ENCODE peak calls at places on chromosomes 12 and 14, in nine cellular contexts. One of them, this sample, is unnamed.

GRCh38 chr14:75188520-75189267 is 12.3 kb upstream of the TMED10 start:
- DNase-seq in kidney glomerular epithelial cell: no peak
- DNase-seq in HEK293T: no peak
- DNase-seq in choroid plexus epithelial cell: no peak
- DNase-seq in Calu3: no peak
- DNase-seq in heart left ventricle: no peak
- DNase-seq in SHP77 treated with DMSO at 0.1 percent for 48 hours: no peak
- DNase-seq in endodermal cell: no peak
- DNase-seq in lung: peak
- DNase-seq in this sample: no peak

GRCh38 chr12:132187646-132188450 is 43.6 kb downstream of the NOC4L start:
- DNase-seq in lung: no peak
- DNase-seq in SHP77 treated with DMSO at 0.1 percent for 48 hours: no peak
- DNase-seq in Calu3: no peak
- DNase-seq in kidney glomerular epithelial cell: no peak
- DNase-seq in endodermal cell: no peak
- DNase-seq in choroid plexus epithelial cell: no peak
- DNase-seq in heart left ventricle: peak
- DNase-seq in HEK293T: no peak
- DNase-seq in this sample: no peak

GRCh38 chr12:51722387-51722786 is 126.1 kb downstream of the FIGNL2 start:
- DNase-seq in heart left ventricle: no peak
- DNase-seq in kidney glomerular epithelial cell: no peak
- DNase-seq in Calu3: no peak
- DNase-seq in HEK293T: no peak
- DNase-seq in SHP77 treated with DMSO at 0.1 percent for 48 hours: no peak
- DNase-seq in endodermal cell: no peak
- DNase-seq in lung: no peak
- DNase-seq in choroid plexus epithelial cell: no peak
- DNase-seq in this sample: no peak

GRCh38 chr12:91183565-91183964 is 948 bp upstream of the DCN start:
- DNase-seq in lung: no peak
- DNase-seq in endodermal cell: no peak
- DNase-seq in choroid plexus epithelial cell: no peak
- DNase-seq in kidney glomerular epithelial cell: no peak
- DNase-seq in HEK293T: no peak
- DNase-seq in SHP77 treated with DMSO at 0.1 percent for 48 hours: no peak
- DNase-seq in Calu3: no peak
- DNase-seq in heart left ventricle: no peak
- DNase-seq in this sample: no peak

GRCh38 chr12:75848961-75849360 is 182.6 kb downstream of the PHLDA1 start:
- DNase-seq in kidney glomerular epithelial cell: no peak
- DNase-seq in lung: no peak
- DNase-seq in endodermal cell: no peak
- DNase-seq in HEK293T: no peak
- DNase-seq in heart left ventricle: no peak
- DNase-seq in choroid plexus epithelial cell: no peak
- DNase-seq in SHP77 treated with DMSO at 0.1 percent for 48 hours: no peak
- DNase-seq in Calu3: no peak
- DNase-seq in this sample: no peak

GRCh38 chr12:120830052-120830940 is 73.9 kb downstream of the SPPL3 start:
- DNase-seq in endodermal cell: no peak
- DNase-seq in SHP77 treated with DMSO at 0.1 percent for 48 hours: no peak
- DNase-seq in Calu3: no peak
- DNase-seq in choroid plexus epithelial cell: no peak
- DNase-seq in kidney glomerular epithelial cell: no peak
- DNase-seq in heart left ventricle: no peak
- DNase-seq in HEK293T: no peak
- DNase-seq in lung: no peak
- DNase-seq in this sample: peak

GRCh38 chr14:103070263-103070885 is 13.0 kb upstream of the CDC42BPB start:
- DNase-seq in HEK293T: no peak
- DNase-seq in heart left ventricle: no peak
- DNase-seq in endodermal cell: no peak
- DNase-seq in lung: no peak
- DNase-seq in Calu3: no peak
- DNase-seq in SHP77 treated with DMSO at 0.1 percent for 48 hours: no peak
- DNase-seq in kidney glomerular epithelial cell: no peak
- DNase-seq in choroid plexus epithelial cell: no peak
- DNase-seq in this sample: no peak

GRCh38 chr14:88470542-88471440 is 84.0 kb downstream of the PTPN21 start:
- DNase-seq in lung: no peak
- DNase-seq in heart left ventricle: no peak
- DNase-seq in choroid plexus epithelial cell: peak
- DNase-seq in kidney glomerular epithelial cell: no peak
- DNase-seq in Calu3: no peak
- DNase-seq in endodermal cell: no peak
- DNase-seq in HEK293T: no peak
- DNase-seq in SHP77 treated with DMSO at 0.1 percent for 48 hours: no peak
- DNase-seq in this sample: no peak

GRCh38 chr12:66044731-66045130 is 85.8 kb downstream of the LLPH start:
- DNase-seq in HEK293T: no peak
- DNase-seq in choroid plexus epithelial cell: peak
- DNase-seq in Calu3: no peak
- DNase-seq in SHP77 treated with DMSO at 0.1 percent for 48 hours: no peak
- DNase-seq in lung: no peak
- DNase-seq in heart left ventricle: no peak
- DNase-seq in kidney glomerular epithelial cell: no peak
- DNase-seq in endodermal cell: no peak
- DNase-seq in this sample: peak

GRCh38 chr14:61562321-61563161 is 132.8 kb upstream of the HIF1A start:
- DNase-seq in Calu3: peak
- DNase-seq in HEK293T: no peak
- DNase-seq in lung: no peak
- DNase-seq in heart left ventricle: no peak
- DNase-seq in endodermal cell: no peak
- DNase-seq in SHP77 treated with DMSO at 0.1 percent for 48 hours: no peak
- DNase-seq in choroid plexus epithelial cell: peak
- DNase-seq in kidney glomerular epithelial cell: peak
- DNase-seq in this sample: peak

GRCh38 chr12:30200864-30201263 is 417.1 kb upstream of the TMTC1 start:
- DNase-seq in Calu3: no peak
- DNase-seq in endodermal cell: no peak
- DNase-seq in lung: no peak
- DNase-seq in heart left ventricle: peak
- DNase-seq in HEK293T: no peak
- DNase-seq in kidney glomerular epithelial cell: no peak
- DNase-seq in choroid plexus epithelial cell: no peak
- DNase-seq in SHP77 treated with DMSO at 0.1 percent for 48 hours: no peak
- DNase-seq in this sample: peak

GRCh38 chr12:49783917-49784676 is 42.7 kb downstream of the TMBIM6 start:
- DNase-seq in heart left ventricle: no peak
- DNase-seq in SHP77 treated with DMSO at 0.1 percent for 48 hours: no peak
- DNase-seq in kidney glomerular epithelial cell: no peak
- DNase-seq in endodermal cell: no peak
- DNase-seq in HEK293T: no peak
- DNase-seq in lung: no peak
- DNase-seq in Calu3: no peak
- DNase-seq in choroid plexus epithelial cell: peak
- DNase-seq in this sample: peak

GRCh38 chr14:100076630-100077029 is 11.4 kb downstream of the EVL start:
- DNase-seq in lung: no peak
- DNase-seq in HEK293T: no peak
- DNase-seq in choroid plexus epithelial cell: peak
- DNase-seq in kidney glomerular epithelial cell: no peak
- DNase-seq in heart left ventricle: no peak
- DNase-seq in Calu3: no peak
- DNase-seq in endodermal cell: no peak
- DNase-seq in SHP77 treated with DMSO at 0.1 percent for 48 hours: no peak
- DNase-seq in this sample: peak

GRCh38 chr14:23375527-23376251 is 1.2 kb upstream of the CMTM5 start:
- DNase-seq in kidney glomerular epithelial cell: no peak
- DNase-seq in Calu3: no peak
- DNase-seq in heart left ventricle: no peak
- DNase-seq in choroid plexus epithelial cell: no peak
- DNase-seq in SHP77 treated with DMSO at 0.1 percent for 48 hours: no peak
- DNase-seq in HEK293T: no peak
- DNase-seq in endodermal cell: no peak
- DNase-seq in lung: no peak
- DNase-seq in this sample: no peak

GRCh38 chr12:108955225-108955835 is 65.5 kb downstream of the SVOP start:
- DNase-seq in choroid plexus epithelial cell: peak
- DNase-seq in endodermal cell: no peak
- DNase-seq in Calu3: no peak
- DNase-seq in kidney glomerular epithelial cell: peak
- DNase-seq in lung: no peak
- DNase-seq in HEK293T: peak
- DNase-seq in heart left ventricle: no peak
- DNase-seq in SHP77 treated with DMSO at 0.1 percent for 48 hours: peak
- DNase-seq in this sample: no peak

GRCh38 chr12:90098132-90098779 is 389.6 kb upstream of the ATP2B1 start:
- DNase-seq in Calu3: no peak
- DNase-seq in endodermal cell: no peak
- DNase-seq in kidney glomerular epithelial cell: no peak
- DNase-seq in lung: no peak
- DNase-seq in heart left ventricle: no peak
- DNase-seq in HEK293T: no peak
- DNase-seq in choroid plexus epithelial cell: peak
- DNase-seq in SHP77 treated with DMSO at 0.1 percent for 48 hours: no peak
- DNase-seq in this sample: no peak

GRCh38 chr12:119176267-119177055 is 2.3 kb upstream of the HSPB8 start:
- DNase-seq in HEK293T: peak
- DNase-seq in heart left ventricle: peak
- DNase-seq in choroid plexus epithelial cell: peak
- DNase-seq in endodermal cell: peak
- DNase-seq in Calu3: peak
- DNase-seq in SHP77 treated with DMSO at 0.1 percent for 48 hours: peak
- DNase-seq in kidney glomerular epithelial cell: peak
- DNase-seq in lung: peak
- DNase-seq in this sample: peak

GRCh38 chr12:19066471-19067001 is 63.0 kb upstream of the PLEKHA5 start:
- DNase-seq in choroid plexus epithelial cell: no peak
- DNase-seq in kidney glomerular epithelial cell: no peak
- DNase-seq in SHP77 treated with DMSO at 0.1 percent for 48 hours: no peak
- DNase-seq in Calu3: peak
- DNase-seq in heart left ventricle: no peak
- DNase-seq in HEK293T: no peak
- DNase-seq in lung: no peak
- DNase-seq in endodermal cell: no peak
- DNase-seq in this sample: no peak

GRCh38 chr14:104974665-104975390 is 3.3 kb downstream of the AHNAK2 start:
- DNase-seq in choroid plexus epithelial cell: no peak
- DNase-seq in SHP77 treated with DMSO at 0.1 percent for 48 hours: no peak
- DNase-seq in endodermal cell: peak
- DNase-seq in heart left ventricle: peak
- DNase-seq in Calu3: no peak
- DNase-seq in kidney glomerular epithelial cell: no peak
- DNase-seq in lung: no peak
- DNase-seq in HEK293T: no peak
- DNase-seq in this sample: no peak

GRCh38 chr14:52683985-52684520 is 11.3 kb downstream of the ERO1A start:
- DNase-seq in Calu3: no peak
- DNase-seq in HEK293T: no peak
- DNase-seq in endodermal cell: no peak
- DNase-seq in choroid plexus epithelial cell: peak
- DNase-seq in heart left ventricle: no peak
- DNase-seq in lung: no peak
- DNase-seq in SHP77 treated with DMSO at 0.1 percent for 48 hours: no peak
- DNase-seq in kidney glomerular epithelial cell: no peak
- DNase-seq in this sample: no peak

GRCh38 chr12:115260807-115261161 is 576.8 kb upstream of the TBX3 start:
- DNase-seq in endodermal cell: no peak
- DNase-seq in HEK293T: no peak
- DNase-seq in heart left ventricle: no peak
- DNase-seq in Calu3: no peak
- DNase-seq in lung: no peak
- DNase-seq in choroid plexus epithelial cell: no peak
- DNase-seq in SHP77 treated with DMSO at 0.1 percent for 48 hours: no peak
- DNase-seq in kidney glomerular epithelial cell: no peak
- DNase-seq in this sample: no peak

GRCh38 chr12:11719678-11720099 is 70.2 kb downstream of the ETV6 start:
- DNase-seq in choroid plexus epithelial cell: peak
- DNase-seq in heart left ventricle: peak
- DNase-seq in HEK293T: no peak
- DNase-seq in lung: peak
- DNase-seq in Calu3: peak
- DNase-seq in SHP77 treated with DMSO at 0.1 percent for 48 hours: no peak
- DNase-seq in kidney glomerular epithelial cell: peak
- DNase-seq in endodermal cell: peak
- DNase-seq in this sample: peak

GRCh38 chr14:68564826-68565760 is 227.8 kb downstream of the ZFP36L1 start:
- DNase-seq in lung: no peak
- DNase-seq in endodermal cell: no peak
- DNase-seq in heart left ventricle: no peak
- DNase-seq in HEK293T: no peak
- DNase-seq in SHP77 treated with DMSO at 0.1 percent for 48 hours: no peak
- DNase-seq in kidney glomerular epithelial cell: no peak
- DNase-seq in choroid plexus epithelial cell: peak
- DNase-seq in Calu3: no peak
- DNase-seq in this sample: peak

GRCh38 chr12:54593135-54593534 is 4.7 kb upstream of the PPP1R1A start:
- DNase-seq in heart left ventricle: no peak
- DNase-seq in Calu3: no peak
- DNase-seq in endodermal cell: no peak
- DNase-seq in SHP77 treated with DMSO at 0.1 percent for 48 hours: no peak
- DNase-seq in choroid plexus epithelial cell: peak
- DNase-seq in lung: no peak
- DNase-seq in HEK293T: no peak
- DNase-seq in kidney glomerular epithelial cell: peak
- DNase-seq in this sample: no peak

GRCh38 chr12:130953783-130954543 is at the start of gene ADGRD1:
- DNase-seq in Calu3: no peak
- DNase-seq in SHP77 treated with DMSO at 0.1 percent for 48 hours: no peak
- DNase-seq in endodermal cell: peak
- DNase-seq in HEK293T: no peak
- DNase-seq in heart left ventricle: peak
- DNase-seq in lung: peak
- DNase-seq in choroid plexus epithelial cell: peak
- DNase-seq in kidney glomerular epithelial cell: no peak
- DNase-seq in this sample: peak

GRCh38 chr14:22689186-22689585 is 45.0 kb upstream of the OR6J1 start:
- DNase-seq in kidney glomerular epithelial cell: peak
- DNase-seq in SHP77 treated with DMSO at 0.1 percent for 48 hours: no peak
- DNase-seq in HEK293T: no peak
- DNase-seq in heart left ventricle: no peak
- DNase-seq in endodermal cell: no peak
- DNase-seq in Calu3: no peak
- DNase-seq in choroid plexus epithelial cell: peak
- DNase-seq in lung: no peak
- DNase-seq in this sample: peak

GRCh38 chr12:71551529-71551928 is 111.9 kb downstream of the LGR5 start:
- DNase-seq in HEK293T: peak
- DNase-seq in kidney glomerular epithelial cell: peak
- DNase-seq in Calu3: no peak
- DNase-seq in heart left ventricle: no peak
- DNase-seq in lung: no peak
- DNase-seq in choroid plexus epithelial cell: peak
- DNase-seq in endodermal cell: no peak
- DNase-seq in SHP77 treated with DMSO at 0.1 percent for 48 hours: no peak
- DNase-seq in this sample: peak

GRCh38 chr14:23094666-23095195 is at the start of gene ACIN1:
- DNase-seq in choroid plexus epithelial cell: peak
- DNase-seq in kidney glomerular epithelial cell: no peak
- DNase-seq in heart left ventricle: peak
- DNase-seq in endodermal cell: peak
- DNase-seq in lung: peak
- DNase-seq in HEK293T: no peak
- DNase-seq in SHP77 treated with DMSO at 0.1 percent for 48 hours: no peak
- DNase-seq in Calu3: peak
- DNase-seq in this sample: peak

GRCh38 chr14:67618617-67619063 is 1.1 kb upstream of the ARG2 start:
- DNase-seq in lung: no peak
- DNase-seq in SHP77 treated with DMSO at 0.1 percent for 48 hours: peak
- DNase-seq in endodermal cell: no peak
- DNase-seq in choroid plexus epithelial cell: peak
- DNase-seq in Calu3: peak
- DNase-seq in HEK293T: peak
- DNase-seq in heart left ventricle: no peak
- DNase-seq in kidney glomerular epithelial cell: peak
- DNase-seq in this sample: peak